ENCODE peak calls at places on chromosomes 11 and 22, in nine cellular contexts. One of them, this sample, is unnamed. For H3K4me1 and H3K36me3, the result is how much of the 10 kb centered on the place peaks cover.

GRCh38 chr22:45444168-45444567 is 30.7 kb downstream of the RIBC2 start:
- DNase-seq in cardiac muscle cell: no peak
- DNase-seq in prostate gland: no peak
- DNase-seq in heart right ventricle: no peak
- DNase-seq in endodermal cell: peak
- DNase-seq in suprapubic skin: no peak
- DNase-seq in CD4-positive, CD25-positive, alpha-beta regulatory T cell: no peak
- DNase-seq in GM23248: no peak
- DNase-seq in left ventricle myocardium inferior: no peak
- DNase-seq in this sample: peak

GRCh38 chr11:14418801-14419417 is 59.9 kb upstream of the RRAS2 start:
- DNase-seq in cardiac muscle cell: no peak
- DNase-seq in heart right ventricle: no peak
- DNase-seq in endodermal cell: peak
- DNase-seq in CD4-positive, CD25-positive, alpha-beta regulatory T cell: no peak
- DNase-seq in suprapubic skin: no peak
- DNase-seq in left ventricle myocardium inferior: no peak
- DNase-seq in GM23248: peak
- DNase-seq in prostate gland: no peak
- DNase-seq in this sample: peak

GRCh38 chr11:8282621-8283509 is 19.2 kb upstream of the LMO1 start:
- DNase-seq in cardiac muscle cell: peak
- DNase-seq in endodermal cell: peak
- DNase-seq in suprapubic skin: peak
- DNase-seq in heart right ventricle: no peak
- DNase-seq in left ventricle myocardium inferior: no peak
- DNase-seq in CD4-positive, CD25-positive, alpha-beta regulatory T cell: no peak
- DNase-seq in prostate gland: no peak
- DNase-seq in GM23248: no peak
- DNase-seq in this sample: peak

GRCh38 chr11:111428113-111428876 is 49.2 kb upstream of the POU2AF1 start:
- DNase-seq in endodermal cell: no peak
- DNase-seq in left ventricle myocardium inferior: no peak
- DNase-seq in cardiac muscle cell: no peak
- DNase-seq in CD4-positive, CD25-positive, alpha-beta regulatory T cell: no peak
- DNase-seq in prostate gland: no peak
- DNase-seq in GM23248: no peak
- DNase-seq in suprapubic skin: peak
- DNase-seq in heart right ventricle: no peak
- DNase-seq in this sample: no peak

GRCh38 chr22:36332623-36333331 is 55.0 kb downstream of the MYH9 start:
- DNase-seq in left ventricle myocardium inferior: no peak
- DNase-seq in CD4-positive, CD25-positive, alpha-beta regulatory T cell: peak
- DNase-seq in heart right ventricle: no peak
- DNase-seq in cardiac muscle cell: peak
- DNase-seq in prostate gland: peak
- DNase-seq in GM23248: peak
- DNase-seq in suprapubic skin: no peak
- DNase-seq in endodermal cell: peak
- DNase-seq in this sample: peak

GRCh38 chr22:48663297-48663696 is 1164.4 kb downstream of the BRD1 start:
- DNase-seq in cardiac muscle cell: no peak
- DNase-seq in suprapubic skin: no peak
- DNase-seq in left ventricle myocardium inferior: no peak
- DNase-seq in endodermal cell: peak
- DNase-seq in GM23248: no peak
- DNase-seq in CD4-positive, CD25-positive, alpha-beta regulatory T cell: no peak
- DNase-seq in prostate gland: no peak
- DNase-seq in heart right ventricle: no peak
- DNase-seq in this sample: peak

GRCh38 chr11:69947059-69947771 is 128.0 kb upstream of the FGF3 start:
- DNase-seq in suprapubic skin: no peak
- DNase-seq in GM23248: peak
- DNase-seq in cardiac muscle cell: no peak
- DNase-seq in heart right ventricle: no peak
- DNase-seq in prostate gland: no peak
- DNase-seq in endodermal cell: no peak
- DNase-seq in left ventricle myocardium inferior: no peak
- DNase-seq in CD4-positive, CD25-positive, alpha-beta regulatory T cell: no peak
- DNase-seq in this sample: no peak

GRCh38 chr11:112977620-112978212 is 16.5 kb downstream of the NCAM1 start:
- DNase-seq in endodermal cell: no peak
- DNase-seq in prostate gland: no peak
- DNase-seq in CD4-positive, CD25-positive, alpha-beta regulatory T cell: no peak
- DNase-seq in cardiac muscle cell: no peak
- DNase-seq in left ventricle myocardium inferior: no peak
- DNase-seq in suprapubic skin: no peak
- DNase-seq in heart right ventricle: no peak
- DNase-seq in GM23248: peak
- DNase-seq in this sample: no peak

GRCh38 chr11:75760710-75761493 is 7.7 kb upstream of the DGAT2 start:
- DNase-seq in left ventricle myocardium inferior: no peak
- DNase-seq in cardiac muscle cell: no peak
- DNase-seq in prostate gland: no peak
- DNase-seq in suprapubic skin: no peak
- DNase-seq in CD4-positive, CD25-positive, alpha-beta regulatory T cell: no peak
- DNase-seq in heart right ventricle: no peak
- DNase-seq in endodermal cell: no peak
- DNase-seq in GM23248: peak
- DNase-seq in this sample: no peak

GRCh38 chr11:34468209-34468841 is 29.6 kb downstream of the CAT start:
- DNase-seq in GM23248: peak
- DNase-seq in suprapubic skin: no peak
- DNase-seq in left ventricle myocardium inferior: no peak
- DNase-seq in cardiac muscle cell: no peak
- DNase-seq in heart right ventricle: no peak
- DNase-seq in CD4-positive, CD25-positive, alpha-beta regulatory T cell: no peak
- DNase-seq in endodermal cell: peak
- DNase-seq in prostate gland: peak
- DNase-seq in this sample: peak

GRCh38 chr22:26172389-26172990 is 3.2 kb downstream of the SEZ6L start:
- DNase-seq in prostate gland: no peak
- DNase-seq in suprapubic skin: peak
- DNase-seq in CD4-positive, CD25-positive, alpha-beta regulatory T cell: no peak
- DNase-seq in cardiac muscle cell: peak
- DNase-seq in heart right ventricle: peak
- DNase-seq in GM23248: peak
- DNase-seq in endodermal cell: peak
- DNase-seq in left ventricle myocardium inferior: no peak
- DNase-seq in this sample: peak

GRCh38 chr22:48884292-48884691 is 943.4 kb downstream of the BRD1 start:
- DNase-seq in heart right ventricle: no peak
- DNase-seq in endodermal cell: peak
- DNase-seq in GM23248: no peak
- DNase-seq in cardiac muscle cell: no peak
- DNase-seq in CD4-positive, CD25-positive, alpha-beta regulatory T cell: no peak
- DNase-seq in suprapubic skin: peak
- DNase-seq in left ventricle myocardium inferior: peak
- DNase-seq in prostate gland: no peak
- DNase-seq in this sample: no peak

GRCh38 chr11:66071326-66071870 is 1.3 kb downstream of the PACS1 start:
- DNase-seq in left ventricle myocardium inferior: no peak
- DNase-seq in heart right ventricle: peak
- DNase-seq in GM23248: peak
- DNase-seq in suprapubic skin: no peak
- DNase-seq in prostate gland: no peak
- DNase-seq in CD4-positive, CD25-positive, alpha-beta regulatory T cell: no peak
- DNase-seq in endodermal cell: no peak
- DNase-seq in cardiac muscle cell: no peak
- DNase-seq in this sample: no peak

GRCh38 chr11:28535677-28536076 is 427.5 kb downstream of the METTL15 start:
- DNase-seq in left ventricle myocardium inferior: no peak
- DNase-seq in GM23248: no peak
- DNase-seq in prostate gland: no peak
- DNase-seq in cardiac muscle cell: no peak
- DNase-seq in CD4-positive, CD25-positive, alpha-beta regulatory T cell: no peak
- DNase-seq in heart right ventricle: no peak
- DNase-seq in endodermal cell: no peak
- DNase-seq in suprapubic skin: no peak
- DNase-seq in this sample: no peak

GRCh38 chr11:14189874-14190273 is 169.1 kb downstream of the RRAS2 start:
- DNase-seq in left ventricle myocardium inferior: peak
- DNase-seq in heart right ventricle: no peak
- DNase-seq in cardiac muscle cell: no peak
- DNase-seq in suprapubic skin: peak
- DNase-seq in CD4-positive, CD25-positive, alpha-beta regulatory T cell: no peak
- DNase-seq in prostate gland: no peak
- DNase-seq in endodermal cell: no peak
- DNase-seq in GM23248: peak
- DNase-seq in this sample: no peak

GRCh38 chr11:105588001-105588400 is 21.9 kb upstream of the GRIA4 start:
- DNase-seq in endodermal cell: no peak
- DNase-seq in GM23248: peak
- DNase-seq in heart right ventricle: no peak
- DNase-seq in cardiac muscle cell: no peak
- DNase-seq in left ventricle myocardium inferior: no peak
- DNase-seq in suprapubic skin: no peak
- DNase-seq in prostate gland: no peak
- DNase-seq in CD4-positive, CD25-positive, alpha-beta regulatory T cell: no peak
- DNase-seq in this sample: no peak

GRCh38 chr11:78350101-78350645 is 67.4 kb downstream of the GAB2 start:
- DNase-seq in CD4-positive, CD25-positive, alpha-beta regulatory T cell: no peak
- DNase-seq in prostate gland: no peak
- DNase-seq in heart right ventricle: peak
- DNase-seq in left ventricle myocardium inferior: no peak
- DNase-seq in endodermal cell: peak
- DNase-seq in suprapubic skin: no peak
- DNase-seq in GM23248: peak
- DNase-seq in cardiac muscle cell: no peak
- DNase-seq in this sample: peak

GRCh38 chr11:64556721-64557250 is 34.2 kb upstream of the SLC22A12 start:
- DNase-seq in GM23248: no peak
- DNase-seq in heart right ventricle: no peak
- DNase-seq in CD4-positive, CD25-positive, alpha-beta regulatory T cell: no peak
- DNase-seq in endodermal cell: no peak
- DNase-seq in prostate gland: no peak
- DNase-seq in left ventricle myocardium inferior: no peak
- DNase-seq in suprapubic skin: no peak
- DNase-seq in cardiac muscle cell: no peak
- DNase-seq in this sample: no peak

GRCh38 chr11:95231881-95232605 is 1.0 kb upstream of the SESN3 start:
- DNase-seq in suprapubic skin: peak
- DNase-seq in endodermal cell: peak
- DNase-seq in left ventricle myocardium inferior: peak
- DNase-seq in cardiac muscle cell: peak
- DNase-seq in CD4-positive, CD25-positive, alpha-beta regulatory T cell: peak
- DNase-seq in prostate gland: peak
- DNase-seq in heart right ventricle: peak
- DNase-seq in GM23248: peak
- DNase-seq in this sample: peak

GRCh38 chr22:20779813-20780148 is 5.9 kb downstream of the SERPIND1 start:
- DNase-seq in CD4-positive, CD25-positive, alpha-beta regulatory T cell: no peak
- DNase-seq in cardiac muscle cell: no peak
- DNase-seq in heart right ventricle: no peak
- DNase-seq in suprapubic skin: no peak
- DNase-seq in GM23248: no peak
- DNase-seq in endodermal cell: no peak
- DNase-seq in left ventricle myocardium inferior: no peak
- DNase-seq in prostate gland: no peak
- DNase-seq in this sample: no peak

GRCh38 chr11:47908198-47908597 is 60.0 kb upstream of the NUP160 start:
- DNase-seq in endodermal cell: no peak
- DNase-seq in left ventricle myocardium inferior: no peak
- DNase-seq in GM23248: peak
- DNase-seq in CD4-positive, CD25-positive, alpha-beta regulatory T cell: no peak
- DNase-seq in heart right ventricle: no peak
- DNase-seq in cardiac muscle cell: no peak
- DNase-seq in suprapubic skin: no peak
- DNase-seq in prostate gland: no peak
- DNase-seq in this sample: no peak
- H3K4me3 ChIP-seq in endodermal cell: no peak
- H3K4me3 ChIP-seq in left ventricle myocardium inferior: no peak
- H3K4me3 ChIP-seq in GM23248: no peak
- H3K4me3 ChIP-seq in CD4-positive, CD25-positive, alpha-beta regulatory T cell: no peak
- H3K4me3 ChIP-seq in heart right ventricle: no peak
- H3K4me3 ChIP-seq in cardiac muscle cell: no peak
- H3K4me3 ChIP-seq in suprapubic skin: no peak
- H3K4me3 ChIP-seq in prostate gland: no peak
- H3K4me3 ChIP-seq in this sample: no peak

DNA sequence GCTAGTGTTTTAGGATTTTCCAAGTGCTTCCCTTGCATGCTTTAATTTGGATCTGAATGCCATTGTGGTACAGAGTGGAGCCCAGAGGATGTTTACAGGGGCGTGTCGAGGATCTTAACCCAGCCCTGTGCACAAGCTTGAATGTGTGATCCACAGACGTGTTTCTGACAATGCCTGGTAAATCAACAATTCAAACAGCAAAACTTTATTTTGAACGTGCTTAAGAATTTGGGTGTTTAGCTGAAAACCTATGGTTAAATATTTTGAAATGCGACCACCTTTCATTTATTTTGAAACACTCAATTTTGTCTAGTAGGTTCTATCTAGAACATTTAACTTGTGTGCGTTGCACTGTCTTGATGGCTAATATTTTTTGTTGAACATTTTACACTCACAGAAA is 1.8 kb downstream of the TUBA8 start:
- DNase-seq in GM23248: no peak
- DNase-seq in left ventricle myocardium inferior: no peak
- DNase-seq in heart right ventricle: no peak
- DNase-seq in endodermal cell: no peak
- DNase-seq in suprapubic skin: no peak
- DNase-seq in CD4-positive, CD25-positive, alpha-beta regulatory T cell: no peak
- DNase-seq in prostate gland: no peak
- DNase-seq in cardiac muscle cell: no peak
- DNase-seq in this sample: no peak
- H3K4me1 ChIP-seq in GM23248: under half
- H3K4me1 ChIP-seq in left ventricle myocardium inferior: half or more
- H3K4me1 ChIP-seq in heart right ventricle: under half
- H3K4me1 ChIP-seq in endodermal cell: under half
- H3K4me1 ChIP-seq in suprapubic skin: under half
- H3K4me1 ChIP-seq in CD4-positive, CD25-positive, alpha-beta regulatory T cell: under half
- H3K4me1 ChIP-seq in prostate gland: under half
- H3K4me1 ChIP-seq in cardiac muscle cell: under half
- H3K4me1 ChIP-seq in this sample: under half

DNA sequence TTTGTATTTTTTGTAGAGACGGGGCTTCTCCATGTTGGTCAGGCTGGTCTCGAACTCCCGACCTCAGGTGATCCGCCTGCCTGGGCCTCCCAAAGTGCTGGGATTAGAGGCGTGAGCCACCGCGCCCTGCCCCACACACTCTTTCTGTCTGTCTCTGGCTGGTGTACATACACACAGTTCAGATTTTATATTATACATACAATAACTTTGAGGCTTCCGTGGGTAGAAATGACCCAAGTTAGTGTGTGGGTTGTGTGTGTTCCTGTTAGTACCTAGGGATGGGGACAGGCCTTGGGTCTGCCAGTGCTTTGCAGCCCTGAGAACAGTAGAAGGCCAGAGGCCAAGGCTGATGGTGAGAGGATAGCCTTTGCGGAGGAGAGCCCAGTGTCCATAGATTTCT is 2.8 kb downstream of the ZBTB16 start:
- DNase-seq in cardiac muscle cell: no peak
- DNase-seq in GM23248: no peak
- DNase-seq in CD4-positive, CD25-positive, alpha-beta regulatory T cell: no peak
- DNase-seq in left ventricle myocardium inferior: no peak
- DNase-seq in prostate gland: no peak
- DNase-seq in endodermal cell: no peak
- DNase-seq in heart right ventricle: no peak
- DNase-seq in suprapubic skin: no peak
- DNase-seq in this sample: no peak
- H3K36me3 ChIP-seq in cardiac muscle cell: under half
- H3K36me3 ChIP-seq in GM23248: under half
- H3K36me3 ChIP-seq in CD4-positive, CD25-positive, alpha-beta regulatory T cell: under half
- H3K36me3 ChIP-seq in left ventricle myocardium inferior: half or more
- H3K36me3 ChIP-seq in prostate gland: under half
- H3K36me3 ChIP-seq in endodermal cell: under half
- H3K36me3 ChIP-seq in heart right ventricle: under half
- H3K36me3 ChIP-seq in suprapubic skin: under half
- H3K36me3 ChIP-seq in this sample: under half

GRCh38 chr11:86374121-86374520 is 566 bp upstream of the CCDC81 start:
- DNase-seq in GM23248: no peak
- DNase-seq in endodermal cell: no peak
- DNase-seq in prostate gland: no peak
- DNase-seq in left ventricle myocardium inferior: no peak
- DNase-seq in cardiac muscle cell: peak
- DNase-seq in suprapubic skin: no peak
- DNase-seq in CD4-positive, CD25-positive, alpha-beta regulatory T cell: no peak
- DNase-seq in heart right ventricle: no peak
- DNase-seq in this sample: no peak
- H3K4me3 ChIP-seq in GM23248: peak
- H3K4me3 ChIP-seq in endodermal cell: peak
- H3K4me3 ChIP-seq in prostate gland: no peak
- H3K4me3 ChIP-seq in left ventricle myocardium inferior: peak
- H3K4me3 ChIP-seq in cardiac muscle cell: no peak
- H3K4me3 ChIP-seq in suprapubic skin: peak
- H3K4me3 ChIP-seq in CD4-positive, CD25-positive, alpha-beta regulatory T cell: no peak
- H3K4me3 ChIP-seq in heart right ventricle: peak
- H3K4me3 ChIP-seq in this sample: no peak

This sample was measured in mesendoderm.